ENCODE peak calls at places on chromosomes 2 and 18, in four cellular contexts. N is mesenchymal stem cell, Z is H9, D is H1. V is an unnamed sample.

GRCh38 chr18:63000839-63001238 is 285.5 kb downstream of the PHLPP1 start:
- DNase-seq in Z (no peak), D (no peak), N (no peak), V (no peak)

GRCh38 chr2:189018636-189019035 is 44.5 kb downstream of the COL3A1 start:
- DNase-seq in N (no peak), D (no peak), Z (no peak), V (no peak)

GRCh38 chr2:134252092-134252775 is 1.6 kb upstream of the MGAT5 start:
- DNase-seq in Z (no peak), N (no peak), D (no peak), V (no peak)

GRCh38 chr18:4333043-4333442 is 122.1 kb downstream of the DLGAP1 start:
- DNase-seq in N (no peak), Z (no peak), D (no peak), V (no peak)

GRCh38 chr2:54557601-54558187 is 101.6 kb downstream of the SPTBN1 start:
- DNase-seq in N (peak; percentile 69), D (peak; percentile 83), Z (peak; percentile 64), V (peak; percentile 70)

GRCh38 chr2:140893685-140894084 is 1237.1 kb downstream of the LRP1B start:
- DNase-seq in Z (no peak), D (no peak), N (peak; percentile 75), V (no peak)

GRCh38 chr2:236813806-236814205 is 244.2 kb downstream of the ACKR3 start:
- DNase-seq in D (no peak), N (no peak), Z (no peak), V (no peak)

GRCh38 chr2:226703501-226703900 is 96.1 kb downstream of the IRS1 start:
- DNase-seq in N (peak; percentile 39), Z (no peak), D (no peak), V (no peak)

GRCh38 chr2:127408004-127408806 is 10.0 kb upstream of the PROC start:
- DNase-seq in Z (peak; percentile 94), N (peak; percentile 91), D (peak; percentile 89), V (peak; percentile 96)

GRCh38 chr18:76256897-76257500 is 238.0 kb downstream of the ZNF516 start:
- DNase-seq in Z (peak; percentile 49), D (no peak), N (peak; percentile 47), V (peak; percentile 52)

GRCh38 chr2:240450532-240451107 is 15.2 kb downstream of the GPC1 start:
- DNase-seq in D (no peak), Z (no peak), N (no peak), V (no peak)

GRCh38 chr18:13800505-13801259 is 23.3 kb upstream of the MC5R start:
- DNase-seq in D (peak; percentile 75), N (no peak), Z (peak; percentile 76), V (peak; percentile 43)

GRCh38 chr2:42957109-42958035 is 165.0 kb upstream of the HAAO start:
- DNase-seq in D (no peak), Z (no peak), N (no peak), V (no peak)

GRCh38 chr2:111227716-111228141 is 107.0 kb downstream of the BCL2L11 start:
- DNase-seq in N (peak; percentile 54), D (no peak), Z (peak; percentile 41), V (peak; percentile 40)

GRCh38 chr2:48912110-48912509 is 156.6 kb upstream of the LHCGR start:
- DNase-seq in N (no peak), D (no peak), Z (no peak), V (no peak)

GRCh38 chr2:222424729-222425671 is 657 bp downstream of the SGPP2 start:
- DNase-seq in N (no peak), D (peak; percentile 64), Z (peak; percentile 38), V (no peak)

GRCh38 chr2:6828299-6828584 is 37.5 kb downstream of the CMPK2 start:
- DNase-seq in Z (no peak), D (no peak), N (peak; percentile 63), V (no peak)

GRCh38 chr2:240886678-240887574 is 9.0 kb downstream of the MAB21L4 start:
- DNase-seq in D (no peak), N (no peak), Z (no peak), V (no peak)

GRCh38 chr2:50863218-50863617 is 168.7 kb downstream of the NRXN1 start:
- DNase-seq in Z (no peak), D (no peak), N (no peak), V (no peak)

GRCh38 chr2:199596549-199596948 is 138.8 kb upstream of the SATB2 start:
- DNase-seq in N (no peak), D (no peak), Z (no peak), V (peak; percentile 29)

GRCh38 chr18:62877448-62878221 is 162.3 kb downstream of the PHLPP1 start:
- DNase-seq in N (peak; percentile 47), Z (peak; percentile 42), D (no peak), V (no peak)

DNA sequence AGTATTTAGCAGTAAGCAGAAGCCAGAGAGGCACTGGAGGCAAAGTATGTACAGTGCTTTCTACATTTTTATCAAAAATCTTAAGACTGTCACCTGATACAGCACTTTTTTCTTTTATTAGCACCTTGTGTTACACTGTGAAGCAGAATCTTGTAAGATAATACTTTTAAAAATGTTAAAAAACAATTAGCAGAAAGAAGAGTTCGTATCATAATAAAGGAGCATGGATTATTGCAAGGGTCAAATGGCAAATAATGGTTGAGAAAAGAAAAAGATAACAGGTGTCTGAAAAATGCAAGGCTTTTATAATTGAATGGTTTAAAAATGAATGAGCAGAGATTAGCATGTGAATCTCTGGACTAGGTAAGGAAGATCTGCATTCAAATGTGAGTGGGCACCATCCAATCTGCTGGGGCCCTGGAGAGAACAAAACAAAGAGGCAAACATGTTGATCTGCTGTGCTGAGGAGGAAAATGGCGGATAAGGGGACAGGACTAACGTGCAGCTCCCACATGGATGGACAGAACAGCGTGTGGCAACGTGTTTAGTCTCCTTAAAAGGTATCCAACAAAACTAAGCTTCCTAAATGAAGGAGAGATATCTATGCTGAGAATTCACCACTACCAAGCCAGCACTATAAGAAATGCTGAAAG is 9.5 kb downstream of the CEBPZOS start:
- DNase-seq in N (no peak), D (no peak), Z (peak; percentile 83), V (no peak)
- H4K8ac ChIP-seq in N (no peak overlapping the region), D (no peak overlapping the region), Z (no peak overlapping the region), V (no peak overlapping the region)

GRCh38 chr18:5604778-5605177 is 61.0 kb upstream of the EPB41L3 start:
- DNase-seq in Z (no peak), D (no peak), N (no peak), V (peak; percentile 28)
- H2AFZ ChIP-seq in Z (no peak overlapping the region), D (no peak overlapping the region), N (no peak overlapping the region), V (no peak overlapping the region)

DNA sequence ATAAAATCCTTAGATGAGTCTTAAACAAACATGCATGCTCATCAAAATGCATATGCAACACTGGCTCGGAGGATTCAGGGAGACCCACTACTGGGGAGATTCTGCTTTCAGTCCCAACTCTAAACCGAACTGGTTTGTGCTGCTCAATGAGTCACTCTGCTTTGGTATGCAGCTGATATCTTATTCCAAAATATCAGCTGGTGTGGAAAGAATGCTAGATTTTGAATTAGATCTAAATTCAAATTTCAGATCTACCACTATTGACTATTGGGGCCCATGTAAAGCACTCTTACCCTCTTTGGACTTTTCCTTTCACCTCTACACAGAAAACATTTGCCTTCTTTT is 39.2 kb upstream of the TTN start:
- DNase-seq in D (no peak), Z (no peak), N (no peak), V (no peak)
- H2BK12ac ChIP-seq in D (no peak overlapping the region), Z (no peak overlapping the region), N (no peak overlapping the region), V (no peak overlapping the region)

DNA sequence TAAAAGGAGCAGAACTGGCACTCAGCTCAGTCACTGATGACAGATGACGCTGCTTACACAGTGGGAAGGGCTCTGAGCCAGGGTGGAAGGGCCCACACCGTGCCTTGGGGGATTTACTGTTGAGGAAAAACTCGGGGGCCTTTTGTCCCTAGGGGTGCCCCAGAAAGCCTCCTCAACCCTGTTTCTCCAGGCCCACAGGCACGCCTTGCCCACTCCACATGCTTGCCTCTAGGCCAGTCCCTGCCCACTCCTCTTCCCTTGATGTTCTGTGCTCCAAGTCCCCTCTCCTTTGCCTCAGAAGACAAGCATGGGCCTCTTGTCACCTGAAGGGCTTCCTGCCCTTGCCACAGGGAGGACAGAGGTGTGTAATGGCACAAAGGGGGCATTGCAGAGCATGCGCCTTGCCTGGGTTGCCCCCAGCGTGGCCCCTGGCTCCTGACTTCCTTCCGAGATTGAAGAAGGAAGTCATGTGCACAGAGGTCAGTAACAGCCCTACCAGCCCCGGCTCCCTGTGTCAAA is 65.0 kb downstream of the LIPG start:
- DNase-seq in Z (no peak), D (no peak), N (no peak), V (no peak)
- H4K8ac ChIP-seq in Z (no peak overlapping the region), D (no peak overlapping the region), N (no peak overlapping the region), V (no peak overlapping the region)

GRCh38 chr2:203909192-203909945 is 27.2 kb upstream of the ICOS start:
- DNase-seq in N (peak; percentile 75), D (peak; percentile 57), Z (no peak), V (peak; percentile 70)
- H2AFZ ChIP-seq in N (no peak overlapping the region), D (peak overlapping the region; percentile 87), Z (no peak overlapping the region), V (no peak overlapping the region)

GRCh38 chr18:48957616-48958015 is 6.9 kb upstream of the SMAD7 start:
- DNase-seq in N (no peak), D (no peak), Z (no peak), V (no peak)
- H2BK12ac ChIP-seq in N (no peak overlapping the region), D (no peak overlapping the region), Z (no peak overlapping the region), V (peak overlapping the region; percentile 92)

V was measured in trophoblast cell.